ENCODE peak calls at places on chromosomes 12 and 14, in seven cellular contexts. S, P, E, Y, F, U and V are unnamed samples.

GRCh38 chr12:88650715-88651114 is 70.4 kb upstream of the KITLG start:
- DNase-seq in F (no peak), S (no peak), Y (peak; percentile 89), E (no peak), P (no peak), U (no peak), V (no peak)

GRCh38 chr14:74501135-74501614 is 7.6 kb downstream of the ISCA2 start:
- DNase-seq in F (peak; percentile 46), S (no peak), P (peak; percentile 52), E (peak; percentile 49), U (peak; percentile 89), Y (peak; percentile 83), V (peak; percentile 19)

GRCh38 chr12:45205165-45205825 is 10.6 kb upstream of the ANO6 start:
- DNase-seq in S (no peak), F (no peak), U (no peak), Y (no peak), E (no peak), P (no peak), V (no peak)

GRCh38 chr12:16325426-16325825 is 22.0 kb upstream of the MGST1 start:
- DNase-seq in F (peak; percentile 74), S (no peak), U (no peak), E (no peak), P (no peak), Y (no peak), V (no peak)

GRCh38 chr12:120432772-120433525 is 5.0 kb upstream of the COX6A1 start:
- DNase-seq in S (no peak), F (no peak), P (no peak), Y (no peak), E (no peak), U (no peak), V (no peak)

GRCh38 chr14:34713681-34714319 is 593 bp downstream of the CFL2 start:
- DNase-seq in P (peak; percentile 55), S (no peak), Y (peak; percentile 84), U (peak; percentile 39), E (no peak), F (peak; percentile 37), V (peak; percentile 32)

GRCh38 chr14:51328089-51328941 is 88.3 kb downstream of the TMX1 start:
- DNase-seq in F (no peak), U (peak; percentile 26), Y (peak; percentile 82), P (no peak), E (no peak), S (no peak), V (no peak)

GRCh38 chr12:18819471-18819870 is 81.6 kb downstream of the CAPZA3 start:
- DNase-seq in F (no peak), S (no peak), Y (no peak), P (no peak), E (no peak), U (no peak), V (no peak)

GRCh38 chr12:105047303-105047702 is 37.0 kb downstream of the ALDH1L2 start:
- DNase-seq in F (no peak), S (no peak), P (no peak), U (no peak), Y (no peak), E (no peak), V (no peak)

GRCh38 chr14:43168374-43168925 is 1338.6 kb downstream of the FSCB start:
- DNase-seq in U (no peak), Y (no peak), S (no peak), E (no peak), F (peak; percentile 19), P (no peak), V (no peak)

GRCh38 chr12:180445-180844 is 33.5 kb downstream of the SLC6A12 start:
- DNase-seq in F (peak; percentile 44), Y (peak; percentile 58), S (no peak), U (peak; percentile 39), P (no peak), E (no peak), V (peak; percentile 51)

GRCh38 chr14:100571837-100572236 is 15.4 kb downstream of the BEGAIN start:
- DNase-seq in E (no peak), S (no peak), F (no peak), Y (no peak), U (no peak), P (no peak), V (no peak)

GRCh38 chr12:7602287-7602686 is 63.4 kb downstream of the APOBEC1 start:
- DNase-seq in P (no peak), Y (peak; percentile 11), F (no peak), U (no peak), E (no peak), S (no peak), V (no peak)

GRCh38 chr14:40859065-40859464 is 747.6 kb upstream of the LRFN5 start:
- DNase-seq in S (no peak), Y (no peak), E (no peak), F (no peak), P (no peak), U (no peak), V (no peak)

GRCh38 chr14:101000711-101001110 is 97.2 kb upstream of the RTL1 start:
- DNase-seq in Y (no peak), P (no peak), E (no peak), U (no peak), F (no peak), S (no peak), V (no peak)

DNA sequence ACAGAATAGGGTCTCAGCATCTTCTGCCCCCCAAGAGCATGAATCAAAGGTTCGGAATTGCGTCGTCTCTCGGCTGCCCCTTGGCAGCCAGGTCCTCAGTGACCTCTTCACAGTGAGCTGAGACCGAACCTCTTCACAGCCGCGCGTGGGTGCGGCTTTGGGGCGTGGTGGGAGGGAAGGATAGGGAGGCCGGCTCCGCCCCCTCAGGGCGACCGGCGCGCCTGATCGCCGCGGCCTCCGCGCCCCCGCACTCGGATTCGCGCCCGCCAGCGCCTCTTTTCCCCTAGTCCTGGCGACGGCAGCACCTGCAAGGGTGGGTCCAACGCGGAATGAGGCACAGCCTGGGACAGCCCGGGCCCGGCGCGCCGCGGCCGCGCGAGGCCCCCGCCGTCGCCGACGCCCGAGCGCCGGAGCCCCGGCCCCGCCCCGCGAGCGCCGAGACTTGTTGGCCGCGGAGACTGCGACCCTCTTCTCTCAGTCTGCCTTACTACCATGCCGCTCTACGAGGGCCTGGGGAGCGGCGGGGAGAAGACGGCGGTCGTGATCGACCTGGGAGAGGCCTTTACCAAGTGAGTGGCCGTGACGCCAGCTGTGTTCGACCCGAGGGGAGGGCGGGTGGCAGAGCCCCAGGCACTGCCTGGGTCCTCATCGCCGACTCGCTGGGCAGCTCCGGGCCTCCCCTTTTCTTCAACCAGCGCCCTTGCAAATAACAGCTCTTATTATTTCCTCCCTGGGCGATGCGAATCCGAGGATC is at the start of gene ACTR10:
- DNase-seq in S (peak; percentile 56), P (peak; percentile 75), U (peak; percentile 84), Y (peak; percentile 56), E (peak; percentile 72), F (peak; percentile 92), V (peak; percentile 93)
- TF ChIP-seq POLR2A in S (peak; percentile 64), P (peak; percentile 76), U (peak; percentile 83), Y (peak; percentile 88), E (peak; percentile 84), F (peak; percentile 64), V (peak; percentile 77)

GRCh38 chr14:94175403-94176146 is 1.5 kb downstream of the PPP4R4 start:
- DNase-seq in F (no peak), S (no peak), U (no peak), Y (no peak), P (no peak), E (no peak), V (no peak)

GRCh38 chr14:94172545-94172944 is 1.6 kb upstream of the PPP4R4 start:
- DNase-seq in U (no peak), S (no peak), P (no peak), E (no peak), Y (no peak), F (no peak), V (no peak)

GRCh38 chr14:94173471-94173884 is 644 bp upstream of the PPP4R4 start:
- DNase-seq in S (no peak), Y (no peak), F (peak; percentile 11), E (no peak), U (peak; percentile 39), P (no peak), V (peak; percentile 41)

GRCh38 chr14:94174622-94175402 is 690 bp downstream of the PPP4R4 start:
- DNase-seq in E (no peak), P (no peak), S (no peak), U (peak; percentile 28), F (no peak), Y (no peak), V (no peak)

GRCh38 chr14:94173885-94174621 is at the start of gene PPP4R4:
- DNase-seq in E (peak; percentile 32), Y (peak; percentile 70), S (peak; percentile 74), U (peak; percentile 88), F (peak; percentile 83), P (peak; percentile 89), V (peak; percentile 91)
- TF ChIP-seq POLR2A in E (no peak), Y (no peak), S (no peak), U (no peak), F (no peak), P (peak; percentile 66), V (no peak)

DNA sequence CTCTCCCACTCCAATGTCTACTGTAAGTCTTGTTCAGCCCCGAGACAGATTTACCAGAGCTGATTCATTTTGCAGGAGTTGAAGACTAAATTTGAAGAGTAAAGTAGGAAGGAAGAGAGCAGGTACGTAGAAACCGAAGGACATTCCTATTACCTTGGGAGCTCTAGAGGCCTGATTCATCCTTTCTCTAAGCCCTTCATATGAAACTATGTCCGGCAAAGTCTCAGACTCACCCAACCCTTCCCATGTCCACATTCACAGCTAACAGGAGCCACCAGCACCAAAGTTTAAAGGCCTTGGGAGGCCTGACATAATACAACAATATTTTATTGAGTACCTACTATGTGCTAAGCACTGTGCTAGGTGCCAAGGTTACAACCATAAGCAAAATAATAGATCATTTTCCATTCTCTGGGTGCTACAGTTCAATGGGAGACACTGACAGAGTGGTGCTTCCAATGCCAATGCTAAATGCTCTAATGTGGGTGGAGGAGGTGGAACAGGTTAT is 86.6 kb downstream of the PHLDA1 start:
- DNase-seq in Y (no peak), F (no peak), E (no peak), U (no peak), P (no peak), S (no peak), V (no peak)
- TF ChIP-seq POLR2A in Y (no peak), F (no peak), E (no peak), U (no peak), P (no peak), S (no peak), V (no peak)

GRCh38 chr12:6458281-6459003 is 6.6 kb downstream of the TAPBPL start:
- DNase-seq in U (no peak), Y (no peak), P (no peak), F (no peak), S (no peak), E (no peak), V (no peak)
- TF ChIP-seq POLR2A in U (no peak), Y (no peak), P (no peak), F (no peak), S (no peak), E (no peak), V (peak; percentile 46)